ENCODE peak calls at places on chromosome 15, in nine cellular contexts. One of them, this sample, is unnamed.

GRCh38 chr15:40265875-40266274 is 17.0 kb downstream of the ANKRD63 start:
- DNase-seq in NB4: no peak
- DNase-seq in A549: no peak
- DNase-seq in HepG2: no peak
- DNase-seq in GM12878: no peak
- DNase-seq in HCT116: no peak
- DNase-seq in K562: no peak
- DNase-seq in H1: no peak
- DNase-seq in SK-N-SH: no peak
- DNase-seq in this sample: no peak

GRCh38 chr15:42392309-42393024 is 33.2 kb downstream of the CAPN3 start:
- DNase-seq in NB4: no peak
- DNase-seq in A549: no peak
- DNase-seq in HepG2: peak
- DNase-seq in GM12878: no peak
- DNase-seq in HCT116: no peak
- DNase-seq in K562: no peak
- DNase-seq in H1: no peak
- DNase-seq in SK-N-SH: no peak
- DNase-seq in this sample: no peak

GRCh38 chr15:87597346-87598052 is 659.0 kb downstream of the NTRK3 start:
- DNase-seq in NB4: no peak
- DNase-seq in A549: no peak
- DNase-seq in HepG2: no peak
- DNase-seq in GM12878: no peak
- DNase-seq in HCT116: no peak
- DNase-seq in K562: peak
- DNase-seq in H1: no peak
- DNase-seq in SK-N-SH: no peak
- DNase-seq in this sample: no peak

GRCh38 chr15:35646790-35647189 is 100.8 kb upstream of the DPH6 start:
- DNase-seq in NB4: no peak
- DNase-seq in A549: no peak
- DNase-seq in HepG2: no peak
- DNase-seq in GM12878: no peak
- DNase-seq in HCT116: no peak
- DNase-seq in K562: no peak
- DNase-seq in H1: no peak
- DNase-seq in SK-N-SH: no peak
- DNase-seq in this sample: no peak

GRCh38 chr15:71790081-71790480 is 20.3 kb upstream of the NR2E3 start:
- DNase-seq in NB4: no peak
- DNase-seq in A549: no peak
- DNase-seq in HepG2: no peak
- DNase-seq in GM12878: no peak
- DNase-seq in HCT116: no peak
- DNase-seq in K562: no peak
- DNase-seq in H1: peak
- DNase-seq in SK-N-SH: no peak
- DNase-seq in this sample: peak

GRCh38 chr15:31517711-31518110 is 191.1 kb downstream of the KLF13 start:
- DNase-seq in NB4: no peak
- DNase-seq in A549: no peak
- DNase-seq in HepG2: no peak
- DNase-seq in GM12878: no peak
- DNase-seq in HCT116: no peak
- DNase-seq in K562: no peak
- DNase-seq in H1: no peak
- DNase-seq in SK-N-SH: no peak
- DNase-seq in this sample: no peak

GRCh38 chr15:75214293-75215096 is 12.8 kb downstream of the C15orf39 start:
- DNase-seq in NB4: no peak
- DNase-seq in A549: no peak
- DNase-seq in HepG2: no peak
- DNase-seq in GM12878: no peak
- DNase-seq in HCT116: no peak
- DNase-seq in K562: peak
- DNase-seq in H1: peak
- DNase-seq in SK-N-SH: no peak
- DNase-seq in this sample: no peak

GRCh38 chr15:73941044-73941443 is 14.8 kb downstream of the LOXL1 start:
- DNase-seq in NB4: no peak
- DNase-seq in A549: no peak
- DNase-seq in HepG2: no peak
- DNase-seq in GM12878: no peak
- DNase-seq in HCT116: no peak
- DNase-seq in K562: no peak
- DNase-seq in H1: no peak
- DNase-seq in SK-N-SH: no peak
- DNase-seq in this sample: no peak

GRCh38 chr15:34804113-34804512 is 8.8 kb upstream of the ACTC1 start:
- DNase-seq in NB4: no peak
- DNase-seq in A549: no peak
- DNase-seq in HepG2: no peak
- DNase-seq in GM12878: no peak
- DNase-seq in HCT116: no peak
- DNase-seq in K562: no peak
- DNase-seq in H1: no peak
- DNase-seq in SK-N-SH: no peak
- DNase-seq in this sample: no peak

DNA sequence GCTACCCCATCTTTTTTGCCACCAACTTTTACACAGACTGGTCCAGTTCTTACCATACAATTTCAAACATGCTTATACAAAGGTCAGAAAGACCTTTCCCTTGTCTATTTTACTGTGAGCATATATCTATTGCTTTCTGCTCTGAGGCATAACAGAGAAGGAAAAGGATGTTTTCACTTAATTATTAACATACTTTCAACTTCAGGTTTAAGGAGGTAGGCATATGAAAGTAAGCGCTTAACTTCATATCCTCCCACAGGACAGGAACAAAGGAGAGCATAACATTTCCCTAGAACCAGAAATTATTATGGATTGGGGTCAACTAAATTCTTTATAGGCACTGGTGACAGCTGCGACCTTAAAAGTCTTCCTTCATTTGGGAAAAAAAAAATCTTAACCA is 1.1 kb downstream of the MYEF2 start:
- DNase-seq in NB4: no peak
- DNase-seq in A549: no peak
- DNase-seq in HepG2: no peak
- DNase-seq in GM12878: no peak
- DNase-seq in HCT116: no peak
- DNase-seq in K562: no peak
- DNase-seq in H1: no peak
- DNase-seq in SK-N-SH: no peak
- DNase-seq in this sample: no peak
- H3K4me3 ChIP-seq in NB4: no peak
- H3K4me3 ChIP-seq in A549: peak
- H3K4me3 ChIP-seq in HepG2: no peak
- H3K4me3 ChIP-seq in GM12878: peak
- H3K4me3 ChIP-seq in HCT116: no peak
- H3K4me3 ChIP-seq in K562: no peak
- H3K4me3 ChIP-seq in H1: peak
- H3K4me3 ChIP-seq in SK-N-SH: peak
- H3K4me3 ChIP-seq in this sample: peak

GRCh38 chr15:56821721-56822425 is 88.6 kb upstream of the ZNF280D start:
- DNase-seq in NB4: peak
- DNase-seq in A549: peak
- DNase-seq in HepG2: peak
- DNase-seq in GM12878: no peak
- DNase-seq in HCT116: peak
- DNase-seq in K562: peak
- DNase-seq in H1: peak
- DNase-seq in SK-N-SH: peak
- DNase-seq in this sample: peak
- TF ChIP-seq MAX in NB4: no peak
- TF ChIP-seq MAX in A549: no peak
- TF ChIP-seq MAX in HepG2: no peak
- TF ChIP-seq MAX in GM12878: no peak
- TF ChIP-seq MAX in HCT116: no peak
- TF ChIP-seq MAX in K562: no peak
- TF ChIP-seq MAX in H1: no peak
- TF ChIP-seq MAX in SK-N-SH: no peak
- TF ChIP-seq MAX in this sample: no peak

DNA sequence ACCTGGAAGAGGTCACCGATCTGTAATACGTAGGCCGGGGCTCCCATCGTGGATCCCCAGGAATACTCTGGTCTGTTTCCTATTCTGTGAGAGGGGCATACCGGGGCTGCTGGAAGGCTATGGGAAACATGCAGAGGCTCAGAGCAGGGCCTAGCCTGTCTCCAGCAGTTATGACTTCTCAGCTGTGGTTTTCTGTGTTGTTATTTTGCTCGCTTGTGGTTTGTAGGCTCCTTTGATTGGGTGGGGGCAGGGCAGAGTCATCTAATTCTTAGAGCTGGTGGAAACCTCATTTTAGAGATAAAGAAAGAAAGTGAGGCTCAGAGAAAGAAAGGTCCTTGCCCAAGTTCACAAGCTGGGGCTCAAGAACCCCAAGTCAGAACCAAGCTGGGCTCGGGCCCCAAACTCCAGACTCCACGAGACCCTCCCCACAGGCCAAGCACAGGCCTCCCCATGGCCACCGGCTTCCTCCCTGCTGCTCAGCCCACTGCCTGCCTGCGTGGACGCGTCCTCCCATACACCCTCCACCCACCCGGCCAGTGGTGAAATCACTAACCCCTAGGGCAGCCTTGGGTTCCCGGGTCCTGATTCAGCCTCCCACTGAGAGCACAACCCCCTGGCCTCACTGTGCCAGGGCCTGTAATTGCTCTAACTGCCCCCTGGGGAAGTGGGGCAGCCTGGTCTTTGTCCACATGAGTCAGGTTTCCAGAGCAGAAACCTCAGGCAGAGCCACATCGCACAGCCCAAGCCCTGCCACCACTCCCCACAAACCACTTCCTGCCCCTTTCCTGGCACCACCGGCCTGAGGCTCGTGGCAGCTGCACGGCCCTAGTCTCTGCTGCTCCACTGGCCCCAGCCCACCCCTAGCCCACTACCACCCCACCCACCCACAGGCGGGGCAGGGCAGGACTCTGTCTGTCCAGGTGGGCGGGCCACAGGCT is 270.8 kb downstream of the UACA start:
- DNase-seq in NB4: peak
- DNase-seq in A549: peak
- DNase-seq in HepG2: no peak
- DNase-seq in GM12878: no peak
- DNase-seq in HCT116: no peak
- DNase-seq in K562: no peak
- DNase-seq in H1: no peak
- DNase-seq in SK-N-SH: peak
- DNase-seq in this sample: peak
- TF ChIP-seq CTCF in NB4: no peak
- TF ChIP-seq CTCF in A549: no peak
- TF ChIP-seq CTCF in HepG2: no peak
- TF ChIP-seq CTCF in GM12878: peak
- TF ChIP-seq CTCF in HCT116: no peak
- TF ChIP-seq CTCF in K562: no peak
- TF ChIP-seq CTCF in H1: no peak
- TF ChIP-seq CTCF in SK-N-SH: no peak
- TF ChIP-seq CTCF in this sample: no peak

GRCh38 chr15:65355983-65356353 is 21.8 kb downstream of the IGDCC3 start:
- DNase-seq in NB4: no peak
- DNase-seq in A549: no peak
- DNase-seq in HepG2: no peak
- DNase-seq in GM12878: no peak
- DNase-seq in HCT116: no peak
- DNase-seq in K562: no peak
- DNase-seq in H1: peak
- DNase-seq in SK-N-SH: no peak
- DNase-seq in this sample: no peak
- H3K4me3 ChIP-seq in NB4: no peak
- H3K4me3 ChIP-seq in A549: peak
- H3K4me3 ChIP-seq in HepG2: peak
- H3K4me3 ChIP-seq in GM12878: no peak
- H3K4me3 ChIP-seq in HCT116: no peak
- H3K4me3 ChIP-seq in K562: no peak
- H3K4me3 ChIP-seq in H1: peak
- H3K4me3 ChIP-seq in SK-N-SH: no peak
- H3K4me3 ChIP-seq in this sample: peak

DNA sequence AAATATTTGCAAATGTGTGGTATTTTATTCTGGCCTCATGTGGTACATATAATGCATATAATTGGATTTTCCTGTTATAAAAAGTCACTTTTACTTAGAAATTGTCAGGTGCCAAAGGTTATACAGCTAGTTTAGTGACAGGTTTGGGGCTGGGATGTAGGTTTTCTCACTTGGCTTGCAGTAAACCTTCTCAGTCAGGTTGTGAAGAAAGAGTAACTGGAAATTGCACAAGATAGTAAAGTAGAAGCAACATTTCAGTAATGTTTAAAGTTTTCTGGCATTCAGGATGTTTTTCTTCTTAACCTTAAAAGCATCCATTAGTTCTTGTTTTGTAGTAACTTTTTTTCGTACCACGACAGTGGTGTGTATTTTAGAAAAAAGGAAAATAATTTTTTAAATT is 53.9 kb downstream of the MEF2A start:
- DNase-seq in NB4: peak
- DNase-seq in A549: no peak
- DNase-seq in HepG2: no peak
- DNase-seq in GM12878: no peak
- DNase-seq in HCT116: no peak
- DNase-seq in K562: no peak
- DNase-seq in H1: no peak
- DNase-seq in SK-N-SH: no peak
- DNase-seq in this sample: no peak
- TF ChIP-seq MAX in NB4: no peak
- TF ChIP-seq MAX in A549: no peak
- TF ChIP-seq MAX in HepG2: no peak
- TF ChIP-seq MAX in GM12878: no peak
- TF ChIP-seq MAX in HCT116: no peak
- TF ChIP-seq MAX in K562: no peak
- TF ChIP-seq MAX in H1: no peak
- TF ChIP-seq MAX in SK-N-SH: no peak
- TF ChIP-seq MAX in this sample: no peak

GRCh38 chr15:48250640-48251076 is 44.6 kb downstream of the SLC12A1 start:
- DNase-seq in NB4: peak
- DNase-seq in A549: peak
- DNase-seq in HepG2: peak
- DNase-seq in GM12878: peak
- DNase-seq in HCT116: peak
- DNase-seq in K562: peak
- DNase-seq in H1: peak
- DNase-seq in SK-N-SH: peak
- DNase-seq in this sample: peak
- TF ChIP-seq CTCF in NB4: peak
- TF ChIP-seq CTCF in A549: peak
- TF ChIP-seq CTCF in HepG2: peak
- TF ChIP-seq CTCF in GM12878: peak
- TF ChIP-seq CTCF in HCT116: peak
- TF ChIP-seq CTCF in K562: peak
- TF ChIP-seq CTCF in H1: no peak
- TF ChIP-seq CTCF in SK-N-SH: peak
- TF ChIP-seq CTCF in this sample: peak

This sample was measured in endothelial cell of umbilical vein.